ENCODE peak calls at places on chromosomes 5 and 9, in ten cellular contexts. V, F, X, E, P, A, R, H, C and K are unnamed samples.

GRCh38 chr9:77968506-77968905 is 63.1 kb downstream of the GNAQ start:
- DNase-seq in V (no peak), F (no peak), X (no peak), E (no peak), P (no peak), A (no peak), R (no peak), H (no peak), C (no peak), K (no peak)

GRCh38 chr5:120396186-120396585 is 67.9 kb upstream of the PRR16 start:
- DNase-seq in V (no peak), F (no peak), X (peak), E (no peak), P (no peak), A (no peak), R (no peak), H (no peak), C (no peak), K (peak)

GRCh38 chr9:135973276-135974219 is 12.4 kb upstream of the UBAC1 start:
- DNase-seq in V (no peak), F (no peak), X (no peak), E (no peak), P (no peak), A (no peak), R (no peak), H (no peak), C (no peak), K (no peak)

GRCh38 chr5:100790951-100791350 is 112.1 kb downstream of the ST8SIA4 start:
- DNase-seq in V (no peak), F (no peak), X (no peak), E (no peak), P (no peak), A (no peak), R (no peak), H (no peak), C (no peak), K (no peak)

GRCh38 chr5:33195431-33196128 is 245.2 kb upstream of the TARS1 start:
- DNase-seq in V (peak), F (no peak), X (peak), E (no peak), P (no peak), A (no peak), R (no peak), H (no peak), C (no peak), K (peak)

GRCh38 chr9:2691626-2692025 is 25.7 kb upstream of the KCNV2 start:
- DNase-seq in V (no peak), F (no peak), X (no peak), E (no peak), P (no peak), A (no peak), R (no peak), H (no peak), C (no peak), K (no peak)

GRCh38 chr9:110099236-110099741 is 108.7 kb downstream of the C9orf152 start:
- DNase-seq in V (peak), F (no peak), X (peak), E (peak), P (no peak), A (no peak), R (no peak), H (no peak), C (no peak), K (peak)

GRCh38 chr5:38556115-38556598 is 289 bp downstream of the LIFR start:
- DNase-seq in V (no peak), F (no peak), X (peak), E (no peak), P (no peak), A (peak), R (no peak), H (no peak), C (no peak), K (no peak)

GRCh38 chr5:75856056-75856455 is 138.8 kb upstream of the POC5 start:
- DNase-seq in V (no peak), F (no peak), X (peak), E (no peak), P (no peak), A (no peak), R (no peak), H (no peak), C (no peak), K (no peak)

GRCh38 chr9:87615547-87616148 is 110.3 kb upstream of the CTSL start:
- DNase-seq in V (no peak), F (no peak), X (peak), E (no peak), P (no peak), A (no peak), R (no peak), H (peak), C (no peak), K (no peak)

GRCh38 chr5:35233601-35234000 is 3.3 kb upstream of the PRLR start:
- DNase-seq in V (no peak), F (no peak), X (no peak), E (no peak), P (no peak), A (no peak), R (no peak), H (no peak), C (no peak), K (no peak)

GRCh38 chr9:135580664-135581380 is 19.3 kb downstream of the PAEP start:
- DNase-seq in V (no peak), F (no peak), X (no peak), E (no peak), P (no peak), A (no peak), R (no peak), H (no peak), C (no peak), K (no peak)

GRCh38 chr5:1701884-1702283 is 97.8 kb downstream of the MRPL36 start:
- DNase-seq in V (no peak), F (no peak), X (no peak), E (no peak), P (no peak), A (no peak), R (no peak), H (no peak), C (no peak), K (no peak)

GRCh38 chr5:105032917-105033316 is 1470.3 kb upstream of the NUDT12 start:
- DNase-seq in V (no peak), F (no peak), X (no peak), E (no peak), P (no peak), A (no peak), R (no peak), H (no peak), C (no peak), K (no peak)

GRCh38 chr9:8856686-8857329 is 1057.2 kb upstream of the DMAC1 start:
- DNase-seq in V (no peak), F (no peak), X (no peak), E (no peak), P (no peak), A (no peak), R (no peak), H (no peak), C (no peak), K (no peak)

GRCh38 chr5:54988817-54989216 is 3.4 kb upstream of the ESM1 start:
- DNase-seq in V (no peak), F (no peak), X (no peak), E (no peak), P (no peak), A (no peak), R (no peak), H (no peak), C (no peak), K (no peak)

GRCh38 chr9:35001803-35002502 is 12.4 kb downstream of the DNAJB5 start:
- DNase-seq in V (no peak), F (no peak), X (peak), E (no peak), P (no peak), A (no peak), R (no peak), H (no peak), C (no peak), K (no peak)

GRCh38 chr5:177605667-177606066 is 5.7 kb downstream of the B4GALT7 start:
- DNase-seq in V (no peak), F (no peak), X (no peak), E (no peak), P (no peak), A (no peak), R (no peak), H (no peak), C (no peak), K (no peak)

GRCh38 chr9:35736201-35736633 is 3.8 kb downstream of the CREB3 start:
- DNase-seq in V (peak), F (no peak), X (peak), E (peak), P (no peak), A (peak), R (peak), H (peak), C (peak), K (no peak)

GRCh38 chr5:43315262-43315661 is 2.0 kb upstream of the HMGCS1 start:
- DNase-seq in V (no peak), F (no peak), X (peak), E (no peak), P (no peak), A (no peak), R (no peak), H (peak), C (no peak), K (no peak)

GRCh38 chr5:6732634-6733410 is 19.6 kb downstream of the TENT4A start:
- DNase-seq in V (peak), F (no peak), X (peak), E (no peak), P (no peak), A (no peak), R (no peak), H (no peak), C (no peak), K (peak)

GRCh38 chr5:41636605-41637004 is 126.2 kb upstream of the PLCXD3 start:
- DNase-seq in V (no peak), F (no peak), X (peak), E (peak), P (no peak), A (no peak), R (no peak), H (no peak), C (no peak), K (no peak)

GRCh38 chr9:26856413-26857032 is 36.1 kb downstream of the CAAP1 start:
- DNase-seq in V (peak), F (no peak), X (peak), E (peak), P (peak), A (peak), R (no peak), H (no peak), C (no peak), K (no peak)

GRCh38 chr5:36570268-36570667 is 36.1 kb upstream of the SLC1A3 start:
- DNase-seq in V (peak), F (no peak), X (peak), E (no peak), P (no peak), A (no peak), R (no peak), H (no peak), C (no peak), K (no peak)

GRCh38 chr5:149408252-149409099 is 29.4 kb upstream of the IL17B start:
- DNase-seq in V (no peak), F (no peak), X (no peak), E (no peak), P (no peak), A (no peak), R (no peak), H (no peak), C (no peak), K (no peak)